ENCODE peak calls at places on chromosomes 2 and 18, in five cellular contexts. S is psoas muscle, D is colonic mucosa, Q is Peyer's patch, C is GM12865. Z is an unnamed sample.

GRCh38 chr2:112680666-112681101 is 34.9 kb downstream of the SLC20A1 start:
- DNase-seq in S (no peak), D (no peak), Q (no peak), C (no peak), Z (no peak)

GRCh38 chr2:240413813-240414429 is 21.5 kb upstream of the GPC1 start:
- DNase-seq in S (no peak), D (no peak), Q (no peak), C (no peak), Z (no peak)

GRCh38 chr2:205321240-205321639 is 361.1 kb upstream of the NRP2 start:
- DNase-seq in S (no peak), D (no peak), Q (no peak), C (no peak), Z (no peak)

GRCh38 chr18:41323044-41323443 is 632.0 kb upstream of the PIK3C3 start:
- DNase-seq in S (no peak), D (no peak), Q (no peak), C (no peak), Z (peak; percentile 10)

GRCh38 chr18:48806551-48807261 is 144.1 kb downstream of the SMAD7 start:
- DNase-seq in S (no peak), D (peak; percentile 27), Q (peak; percentile 21), C (peak; percentile 51), Z (no peak)

GRCh38 chr2:231297108-231297908 is 98.2 kb upstream of the B3GNT7 start:
- DNase-seq in S (peak; percentile 34), D (peak; percentile 74), Q (peak; percentile 50), C (peak; percentile 76), Z (peak; percentile 35)

GRCh38 chr18:887716-888115 is 17.0 kb upstream of the ADCYAP1 start:
- DNase-seq in S (no peak), D (no peak), Q (no peak), C (no peak), Z (no peak)

GRCh38 chr2:115739574-115739973 is 1297.1 kb downstream of the DPP10 start:
- DNase-seq in S (no peak), D (no peak), Q (no peak), C (no peak), Z (no peak)

GRCh38 chr2:122205637-122206036 is 450.2 kb downstream of the TSN start:
- DNase-seq in S (no peak), D (no peak), Q (no peak), C (no peak), Z (no peak)

GRCh38 chr18:10417191-10417590 is 37.2 kb upstream of the APCDD1 start:
- DNase-seq in S (no peak), D (no peak), Q (no peak), C (no peak), Z (no peak)

GRCh38 chr2:28702415-28702859 is 49.2 kb upstream of the PPP1CB start:
- DNase-seq in S (no peak), D (no peak), Q (no peak), C (no peak), Z (no peak)

GRCh38 chr2:86275962-86276361 is 61.5 kb downstream of the REEP1 start:
- DNase-seq in S (no peak), D (no peak), Q (no peak), C (no peak), Z (no peak)

GRCh38 chr2:235950473-235950809 is 217.7 kb downstream of the GBX2 start:
- DNase-seq in S (no peak), D (no peak), Q (no peak), C (no peak), Z (no peak)

GRCh38 chr18:74796928-74797576 is 199.4 kb downstream of the ZNF407 start:
- DNase-seq in S (no peak), D (no peak), Q (no peak), C (peak; percentile 52), Z (peak; percentile 57)

GRCh38 chr2:234950730-234951385 is 959 bp upstream of the SH3BP4 start:
- DNase-seq in S (no peak), D (peak; percentile 34), Q (no peak), C (no peak), Z (peak; percentile 75)

GRCh38 chr2:74390601-74391000 is 10.5 kb upstream of the DCTN1 start:
- DNase-seq in S (no peak), D (no peak), Q (no peak), C (no peak), Z (peak; percentile 36)
- H3K4me3 ChIP-seq in S (peak overlapping the region; percentile 91), D (peak overlapping the region; percentile 94), Q (no peak overlapping the region), C (peak overlapping the region; percentile 58), Z (peak overlapping the region; percentile 93)

GRCh38 chr2:99066602-99067001 is 74.9 kb upstream of the C2orf15 start:
- DNase-seq in S (no peak), D (peak; percentile 35), Q (no peak), C (peak; percentile 88), Z (peak; percentile 80)
- TF ChIP-seq CTCF in S (no peak), D (peak; percentile 31), Q (no peak), C (peak; percentile 42), Z (peak; percentile 61)

GRCh38 chr18:70493461-70493860 is 204.6 kb downstream of the SOCS6 start:
- DNase-seq in S (no peak), D (no peak), Q (no peak), C (no peak), Z (no peak)

GRCh38 chr18:70491734-70492348 is 203.0 kb downstream of the SOCS6 start:
- DNase-seq in S (no peak), D (peak; percentile 76), Q (peak; percentile 28), C (peak; percentile 64), Z (peak; percentile 63)

GRCh38 chr18:70494524-70494923 is 205.7 kb downstream of the SOCS6 start:
- DNase-seq in S (no peak), D (no peak), Q (no peak), C (no peak), Z (no peak)

GRCh38 chr18:70490008-70490933 is 201.4 kb downstream of the SOCS6 start:
- DNase-seq in S (no peak), D (peak; percentile 54), Q (no peak), C (peak; percentile 54), Z (peak; percentile 71)

DNA sequence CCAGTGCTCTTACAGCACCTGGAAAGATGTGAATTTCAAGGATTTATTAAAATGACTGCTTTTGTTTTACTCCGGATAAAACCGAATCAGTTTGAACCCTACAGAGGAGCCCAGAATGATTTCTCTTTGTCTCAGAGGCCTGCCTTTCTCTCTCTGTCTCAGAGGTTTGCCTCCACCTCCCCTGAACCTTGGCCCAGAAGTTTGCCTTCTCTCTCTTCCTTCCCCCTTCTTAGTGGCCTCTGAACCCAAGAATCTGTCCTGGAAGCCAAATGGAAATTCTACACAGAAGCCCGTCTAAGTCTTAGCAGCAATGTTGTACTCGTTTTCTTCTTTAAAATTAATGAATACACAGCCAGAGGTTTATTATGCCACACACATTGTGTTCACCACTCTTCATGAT is 200.7 kb downstream of the SOCS6 start:
- DNase-seq in S (no peak), D (no peak), Q (no peak), C (no peak), Z (no peak)
- H3K4me3 ChIP-seq in S (no peak overlapping the region), D (no peak overlapping the region), Q (no peak overlapping the region), C (no peak overlapping the region), Z (peak overlapping the region; percentile 37)

GRCh38 chr2:100417745-100418090 is 250 bp upstream of the CHST10 start:
- DNase-seq in S (no peak), D (no peak), Q (no peak), C (no peak), Z (no peak)

GRCh38 chr2:100422320-100422719 is 4.9 kb upstream of the CHST10 start:
- DNase-seq in S (no peak), D (no peak), Q (no peak), C (peak; percentile 6), Z (peak; percentile 67)

GRCh38 chr2:100416939-100417744 is at the start of gene CHST10:
- DNase-seq in S (peak; percentile 65), D (peak; percentile 24), Q (peak; percentile 47), C (peak; percentile 72), Z (peak; percentile 42)

GRCh38 chr2:100416397-100416938 is 1.0 kb downstream of the CHST10 start:
- DNase-seq in S (no peak), D (no peak), Q (no peak), C (peak; percentile 5), Z (no peak)

DNA sequence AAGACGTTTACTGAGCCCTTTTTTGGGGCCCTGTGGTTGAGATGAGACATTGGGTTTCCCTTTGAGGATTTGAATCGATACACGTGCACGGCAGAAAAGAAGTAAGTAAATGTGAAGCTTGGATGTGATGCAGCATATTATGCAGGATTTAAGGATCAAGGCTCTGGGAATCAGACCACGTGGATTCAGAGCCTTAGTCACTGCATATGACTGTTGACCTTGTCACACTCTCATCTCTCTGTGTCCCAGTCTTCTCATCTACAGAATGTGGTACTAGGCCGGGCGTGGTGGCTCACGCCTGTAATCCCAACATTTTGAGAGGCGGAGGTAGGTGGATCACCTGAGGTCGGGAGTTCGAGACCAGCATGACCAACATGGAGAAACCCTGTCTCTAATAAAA is 1.1 kb upstream of the CHST10 start:
- DNase-seq in S (no peak), D (no peak), Q (no peak), C (no peak), Z (no peak)
- TF ChIP-seq CTCF in S (no peak), D (no peak), Q (no peak), C (no peak), Z (no peak)

GRCh38 chr2:3539836-3540235 is 18.3 kb downstream of the RNASEH1 start:
- DNase-seq in S (no peak), D (no peak), Q (no peak), C (no peak), Z (no peak)

GRCh38 chr2:3534251-3534814 is 15.0 kb upstream of the ADI1 start:
- DNase-seq in S (no peak), D (no peak), Q (no peak), C (no peak), Z (no peak)

GRCh38 chr2:3535467-3535793 is 16.1 kb upstream of the ADI1 start:
- DNase-seq in S (no peak), D (no peak), Q (peak; percentile 22), C (no peak), Z (no peak)

GRCh38 chr2:3535794-3536681 is 16.7 kb upstream of the ADI1 start:
- DNase-seq in S (peak; percentile 70), D (peak; percentile 36), Q (no peak), C (peak; percentile 48), Z (peak; percentile 89)

GRCh38 chr2:3536682-3537632 is 17.6 kb upstream of the ADI1 start:
- DNase-seq in S (peak; percentile 55), D (peak; percentile 22), Q (no peak), C (peak; percentile 59), Z (peak; percentile 56)
- H3K4me3 ChIP-seq in S (peak overlapping the region; percentile 59), D (peak overlapping the region; percentile 12), Q (peak overlapping the region; percentile 13), C (peak overlapping the region; percentile 53), Z (peak overlapping the region; percentile 42)

GRCh38 chr2:17148298-17149228 is 369.7 kb downstream of the RAD51AP2 start:
- DNase-seq in S (no peak), D (no peak), Q (no peak), C (peak; percentile 12), Z (peak; percentile 65)
- TF ChIP-seq CTCF in S (no peak), D (no peak), Q (no peak), C (peak; percentile 24), Z (peak; percentile 47)